ENCODE peak calls at places on chromosomes 3 and 15, in six cellular contexts. G is cardiac muscle cell, I is progenitor cell of endocrine pancreas, H is astrocyte, M is cardiac fibroblast, Q is K562. A is an unnamed sample.

GRCh38 chr3:10169000-10169496 is 4.3 kb downstream of the IRAK2 start:
- DNase-seq in H (no peak), M (no peak), Q (no peak), I (no peak), G (no peak), A (no peak)

GRCh38 chr3:129481783-129482332 is 41.8 kb downstream of the IFT122 start:
- DNase-seq in I (no peak), H (peak), Q (peak), G (peak), M (peak), A (no peak)

GRCh38 chr3:151283907-151284461 is 5.6 kb upstream of the P2RY14 start:
- DNase-seq in Q (peak), I (no peak), M (peak), G (peak), H (peak), A (no peak)

GRCh38 chr3:72334681-72335457 is 513.4 kb downstream of the SHQ1 start:
- DNase-seq in G (no peak), M (no peak), H (no peak), I (no peak), Q (no peak), A (no peak)

GRCh38 chr3:102629943-102630342 is 195.1 kb downstream of the ZPLD1 start:
- DNase-seq in M (no peak), G (no peak), H (no peak), I (no peak), Q (no peak), A (no peak)

GRCh38 chr15:99341786-99342185 is 90.5 kb downstream of the LRRC28 start:
- DNase-seq in M (no peak), I (no peak), Q (no peak), G (no peak), H (no peak), A (no peak)

GRCh38 chr3:38281895-38282686 is at the start of gene SLC22A14:
- DNase-seq in Q (peak), H (no peak), G (no peak), I (no peak), M (no peak), A (peak)

GRCh38 chr3:44969170-44969569 is 6.8 kb downstream of the ZDHHC3 start:
- DNase-seq in M (no peak), I (no peak), G (no peak), Q (peak), H (no peak), A (no peak)

GRCh38 chr15:61459785-61460707 is 230.9 kb upstream of the RORA start:
- DNase-seq in G (peak), H (peak), M (peak), Q (no peak), I (no peak), A (no peak)

GRCh38 chr3:133527306-133527705 is 46.2 kb upstream of the CDV3 start:
- DNase-seq in Q (no peak), G (no peak), H (peak), M (no peak), I (no peak), A (no peak)

GRCh38 chr3:127676921-127677351 is 4.2 kb downstream of the ABTB1 start:
- DNase-seq in Q (no peak), G (no peak), H (no peak), I (no peak), M (no peak), A (no peak)

GRCh38 chr15:43525131-43525530 is 7.7 kb downstream of the MAP1A start:
- DNase-seq in Q (no peak), I (no peak), H (no peak), G (no peak), M (no peak), A (no peak)

GRCh38 chr15:32774022-32774421 is 56.2 kb downstream of the GREM1 start:
- DNase-seq in G (peak), H (peak), I (no peak), Q (no peak), M (peak), A (no peak)

GRCh38 chr3:173214576-173214975 is 73.5 kb upstream of the SPATA16 start:
- DNase-seq in G (no peak), I (no peak), Q (no peak), H (no peak), M (no peak), A (no peak)

GRCh38 chr15:85826756-85827515 is 32.2 kb upstream of the KLHL25 start:
- DNase-seq in H (peak), G (peak), M (peak), Q (no peak), I (no peak), A (no peak)

GRCh38 chr3:128400683-128401082 is 66.0 kb downstream of the DNAJB8 start:
- DNase-seq in G (no peak), Q (no peak), I (no peak), H (no peak), M (no peak), A (no peak)

GRCh38 chr15:52086001-52086786 is 26.4 kb downstream of the BCL2L10 start:
- DNase-seq in Q (no peak), H (no peak), M (no peak), G (no peak), I (no peak), A (no peak)

GRCh38 chr15:44532689-44533088 is 4.3 kb upstream of the EIF3J start:
- DNase-seq in Q (no peak), H (no peak), G (no peak), I (no peak), M (no peak), A (no peak)

GRCh38 chr15:82139823-82140268 is 94.0 kb upstream of the MEX3B start:
- DNase-seq in M (peak), Q (peak), I (no peak), G (peak), H (peak), A (peak)

GRCh38 chr15:35507932-35508638 is 37.9 kb downstream of the DPH6 start:
- DNase-seq in Q (no peak), G (no peak), H (no peak), I (no peak), M (no peak), A (no peak)

GRCh38 chr3:101677436-101678286 is 729 bp upstream of the ZBTB11 start:
- DNase-seq in I (no peak), G (no peak), Q (peak), M (no peak), H (no peak), A (no peak)

GRCh38 chr15:82731527-82731926 is 21.9 kb upstream of the AP3B2 start:
- DNase-seq in G (no peak), M (no peak), I (no peak), Q (no peak), H (no peak), A (no peak)

GRCh38 chr3:155701882-155702465 is 42.9 kb downstream of the PLCH1 start:
- DNase-seq in H (peak), G (peak), M (peak), Q (peak), I (no peak), A (peak)

GRCh38 chr3:111534701-111535100 is 7.3 kb upstream of the CD96 start:
- DNase-seq in M (peak), G (peak), Q (no peak), I (no peak), H (peak), A (no peak)

GRCh38 chr3:15708882-15709677 is 88.7 kb downstream of the ANKRD28 start:
- DNase-seq in Q (no peak), G (peak), I (no peak), H (peak), M (peak), A (no peak)

GRCh38 chr15:63198315-63198714 is 8.9 kb downstream of the RAB8B start:
- DNase-seq in G (peak), I (no peak), H (no peak), Q (no peak), M (peak), A (no peak)

GRCh38 chr15:29435811-29436210 is 166.2 kb upstream of the NSMCE3 start:
- DNase-seq in G (no peak), Q (no peak), H (no peak), I (no peak), M (no peak), A (no peak)

GRCh38 chr3:187210555-187211327 is 13.5 kb downstream of the RTP1 start:
- DNase-seq in I (no peak), M (peak), Q (peak), G (peak), H (peak), A (no peak)

GRCh38 chr15:74380361-74381189 is 13.1 kb upstream of the CYP11A1 start:
- DNase-seq in Q (no peak), G (no peak), H (no peak), M (no peak), I (no peak), A (no peak)

GRCh38 chr3:62229908-62230307 is 143.4 kb downstream of the FEZF2 start:
- DNase-seq in I (no peak), M (peak), G (peak), Q (peak), H (no peak), A (no peak)

GRCh38 chr3:62228467-62228866 is 144.9 kb downstream of the FEZF2 start:
- DNase-seq in Q (no peak), M (no peak), H (no peak), I (no peak), G (no peak), A (no peak)

GRCh38 chr3:62237296-62237948 is 135.9 kb downstream of the FEZF2 start:
- DNase-seq in M (no peak), H (no peak), Q (no peak), I (no peak), G (no peak), A (no peak)

GRCh38 chr3:62229201-62229600 is 144.1 kb downstream of the FEZF2 start:
- DNase-seq in H (no peak), I (no peak), Q (no peak), G (no peak), M (no peak), A (no peak)

GRCh38 chr3:62233065-62233464 is 140.3 kb downstream of the FEZF2 start:
- DNase-seq in I (no peak), Q (peak), G (no peak), H (no peak), M (no peak), A (no peak)
- TF ChIP-seq CTCF in I (no peak), Q (peak), G (no peak), H (no peak), M (no peak), A (no peak)

DNA sequence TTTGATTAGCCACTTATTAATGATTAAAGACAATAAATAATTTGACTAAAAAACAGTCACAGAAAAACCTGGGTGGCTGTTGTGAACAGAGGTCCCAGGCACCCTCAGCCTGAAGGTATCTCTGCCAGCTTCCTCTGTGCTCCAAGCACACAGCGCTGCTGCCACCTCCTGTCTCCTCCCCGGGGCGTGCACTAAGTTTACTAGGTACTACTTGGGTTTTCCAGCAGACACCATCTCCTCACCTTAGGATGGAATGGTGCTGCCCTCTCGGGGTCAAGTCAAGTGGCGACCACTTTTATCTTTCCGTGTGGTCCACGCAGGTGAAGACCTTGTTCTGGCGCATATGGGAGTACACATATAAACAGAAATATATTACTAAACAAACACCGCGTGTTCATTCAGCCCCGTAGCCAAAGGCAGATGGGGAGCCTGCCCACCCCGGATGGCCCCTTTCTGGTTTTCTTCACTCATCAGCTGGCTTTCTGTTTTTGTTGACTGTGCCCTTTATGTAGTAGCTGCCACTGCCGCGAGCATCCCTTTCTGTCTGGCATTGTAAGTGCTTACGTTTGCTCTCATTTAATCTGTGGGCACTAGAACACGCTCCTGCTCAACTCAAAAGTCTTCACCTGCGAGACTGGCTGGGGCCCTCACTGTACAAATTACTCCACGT is 128.0 kb downstream of the LRIG1 start:
- DNase-seq in M (peak), I (no peak), G (no peak), Q (peak), H (no peak), A (peak)
- TF ChIP-seq CTCF in M (peak), I (peak), G (no peak), Q (peak), H (no peak), A (peak)

DNA sequence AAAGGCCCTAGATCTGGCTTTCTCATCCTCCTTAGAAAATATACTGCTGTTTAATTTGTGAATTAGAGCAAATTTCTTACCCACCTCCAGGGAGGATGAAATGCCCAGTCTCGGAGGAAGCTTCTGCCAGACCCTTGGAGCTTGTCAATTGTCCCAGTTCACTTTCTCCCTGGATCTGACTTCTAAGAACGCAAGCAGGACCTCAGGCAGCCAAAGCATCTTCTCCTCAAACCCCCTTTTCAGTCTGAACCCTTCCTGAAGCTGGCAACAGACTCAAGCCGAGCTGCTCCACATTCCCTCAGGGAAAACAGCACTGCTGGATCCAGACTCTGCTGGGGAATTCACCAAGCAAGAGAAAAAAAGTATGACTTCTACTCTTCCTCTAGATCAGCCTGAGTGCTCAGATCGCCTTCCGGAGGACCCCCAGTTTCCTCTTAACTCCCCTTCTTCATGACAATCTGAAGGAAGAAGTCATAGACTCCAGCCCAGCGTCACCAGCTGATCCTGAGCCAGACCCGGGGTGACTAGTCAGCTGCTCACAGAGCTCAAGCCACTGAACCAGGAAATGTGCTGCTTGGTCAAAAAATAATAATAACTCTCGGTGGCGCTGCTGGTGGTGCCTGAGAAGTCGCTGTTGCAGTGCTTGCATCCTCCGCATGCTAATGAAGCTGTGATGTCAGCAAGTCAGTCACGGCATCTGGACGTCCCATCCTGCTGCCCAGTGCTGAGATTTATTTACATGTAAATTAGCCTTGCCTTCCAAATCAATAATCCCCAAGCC is at the start of gene PRICKLE2:
- DNase-seq in G (peak), Q (peak), M (peak), H (peak), I (peak), A (peak)
- TF ChIP-seq CTCF in G (peak), Q (no peak), M (peak), H (no peak), I (peak), A (peak)

DNA sequence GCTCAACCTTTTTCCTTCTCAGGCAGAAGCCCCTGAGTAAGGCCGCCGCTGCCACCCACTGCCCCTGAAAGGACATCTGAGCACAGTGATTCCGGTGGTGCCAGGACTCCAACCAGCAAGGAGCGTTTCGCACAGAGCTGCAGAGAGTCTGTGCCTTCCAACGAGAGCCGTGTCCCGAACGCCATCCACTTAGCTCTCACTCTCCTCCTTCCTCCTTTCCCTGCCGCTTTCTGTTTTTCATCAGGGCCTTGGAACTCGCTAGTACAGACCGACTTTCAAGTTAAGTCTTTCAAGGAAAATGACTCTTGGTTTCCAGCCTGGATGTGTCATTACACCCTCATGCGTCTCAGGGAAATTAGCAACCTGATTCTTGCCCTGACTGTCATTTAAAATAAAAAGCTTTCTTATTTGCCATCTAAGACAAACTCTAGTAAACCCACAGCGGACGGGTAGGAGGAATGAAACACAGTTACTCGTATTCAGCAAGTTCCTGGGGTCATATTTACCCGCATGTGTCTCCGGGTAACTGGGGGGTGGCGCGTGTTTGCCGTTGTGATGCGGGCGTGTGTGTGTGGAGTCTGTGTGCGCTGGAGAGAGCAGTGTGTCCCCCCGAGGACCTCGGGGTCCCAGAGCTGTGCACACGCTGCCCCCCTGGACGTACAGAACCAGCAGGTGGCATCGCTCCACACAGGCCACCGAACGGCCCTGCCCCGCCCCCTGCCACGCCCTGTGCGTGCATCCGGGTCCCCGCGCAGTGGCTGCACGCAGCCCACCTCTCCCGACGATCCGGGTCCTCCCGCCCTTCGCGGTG is 30.4 kb upstream of the ALDH1A3 start:
- DNase-seq in H (peak), I (peak), G (peak), Q (peak), M (peak), A (peak)
- TF ChIP-seq CTCF in H (no peak), I (no peak), G (peak), Q (no peak), M (peak), A (peak)

GRCh38 chr3:159586587-159587202 is 401.9 kb upstream of the IL12A start:
- DNase-seq in Q (no peak), M (peak), I (peak), G (peak), H (peak), A (no peak)
- TF ChIP-seq CTCF in Q (no peak), M (peak), I (peak), G (peak), H (peak), A (peak)

GRCh38 chr3:73561494-73561893 is 63.2 kb downstream of the PDZRN3 start:
- DNase-seq in G (no peak), H (no peak), I (no peak), M (no peak), Q (no peak), A (no peak)

GRCh38 chr3:73556520-73557371 is 68.0 kb downstream of the PDZRN3 start:
- DNase-seq in I (no peak), H (no peak), G (no peak), Q (no peak), M (peak), A (no peak)

GRCh38 chr3:73558399-73559075 is 66.2 kb downstream of the PDZRN3 start:
- DNase-seq in H (no peak), M (peak), G (peak), Q (no peak), I (no peak), A (no peak)

GRCh38 chr3:73563896-73564582 is 60.7 kb downstream of the PDZRN3 start:
- DNase-seq in I (no peak), M (no peak), Q (no peak), G (no peak), H (peak), A (no peak)

DNA sequence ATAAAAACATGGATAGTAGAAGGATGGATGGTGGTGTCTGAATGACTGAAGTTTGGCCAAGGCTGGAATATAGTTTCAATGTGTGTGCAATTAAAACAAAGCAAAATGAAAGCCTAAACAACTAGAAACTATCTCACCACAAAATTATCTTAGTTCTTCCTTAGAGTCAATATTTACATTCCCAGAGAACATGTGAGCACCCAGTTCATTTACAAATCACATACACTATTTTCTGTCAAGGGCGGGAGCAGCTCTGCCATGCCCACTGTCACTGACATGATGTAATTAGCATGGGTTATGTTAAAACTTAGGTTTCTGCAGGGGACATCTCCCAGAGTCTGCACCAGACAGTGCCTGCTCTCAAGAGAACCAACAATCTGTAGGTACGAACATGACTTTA is 65.0 kb downstream of the PDZRN3 start:
- DNase-seq in M (no peak), I (no peak), H (no peak), G (no peak), Q (no peak), A (no peak)
- TF ChIP-seq CTCF in M (no peak), I (no peak), H (no peak), G (no peak), Q (no peak), A (no peak)

GRCh38 chr3:100602506-100603444 is 6.6 kb upstream of the ADGRG7 start:
- DNase-seq in G (peak), Q (peak), M (peak), I (no peak), H (peak), A (peak)

GRCh38 chr3:100606894-100607512 is 2.4 kb upstream of the ADGRG7 start:
- DNase-seq in I (no peak), G (no peak), M (no peak), Q (no peak), H (no peak), A (no peak)

GRCh38 chr3:100600181-100601042 is 9.0 kb upstream of the ADGRG7 start:
- DNase-seq in M (no peak), G (no peak), H (no peak), I (no peak), Q (no peak), A (no peak)

GRCh38 chr3:100605358-100605757 is 4.0 kb upstream of the ADGRG7 start:
- DNase-seq in G (no peak), I (no peak), M (no peak), H (no peak), Q (no peak), A (no peak)

DNA sequence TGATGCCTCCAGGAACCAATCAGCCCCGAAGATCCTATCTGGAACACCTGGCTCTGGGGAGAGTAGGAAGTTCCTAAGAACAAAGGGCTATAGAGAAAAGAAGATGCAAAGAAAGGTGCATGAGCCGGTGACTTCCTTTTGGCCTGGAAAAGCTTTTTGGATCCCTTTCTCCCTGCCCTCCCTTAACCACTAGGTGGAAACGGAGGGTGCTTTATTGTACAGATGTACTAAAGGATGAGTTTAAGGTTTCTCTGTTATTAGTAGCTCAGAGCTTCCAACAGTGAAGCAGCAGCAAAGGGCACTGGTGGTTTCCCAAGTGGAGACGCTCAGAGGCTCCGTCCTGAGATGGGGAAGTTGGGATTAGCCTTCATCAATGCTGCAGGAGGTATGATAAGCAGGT is 6.0 kb upstream of the ADGRG7 start:
- DNase-seq in G (peak), I (no peak), Q (peak), H (no peak), M (peak), A (peak)
- TF ChIP-seq CTCF in G (peak), I (peak), Q (peak), H (peak), M (peak), A (peak)

A was measured in GM13977.